ENCODE peak calls at places on chromosomes 2 and 18, in nine cellular contexts. X is neural progenitor cell; O is GM23248; E is stimulated activated CD8-positive, alpha-beta memory T cell treated with anti-CD3 and anti-CD28 coated beads, Interleukin-7, amount 100 ng/mL, for 1 hour; V is MV-4-11; D is hippocampal formation; I is nucleus accumbens; U is left ventricle myocardium inferior; T is brain microvascular endothelial cell. Z is an unnamed sample.

GRCh38 chr2:65177754-65178442 is 48.0 kb upstream of the RAB1A start:
- DNase-seq in X (no peak), O (no peak), E (no peak), V (peak; percentile 71), D (no peak), I (no peak), U (no peak), T (no peak), Z (no peak)

GRCh38 chr2:127580167-127581049 is 44.9 kb downstream of the MYO7B start:
- DNase-seq in X (no peak), O (no peak), E (no peak), V (peak; percentile 80), D (no peak), I (no peak), U (no peak), T (no peak), Z (peak; percentile 14)

GRCh38 chr2:85111819-85112281 is 21.3 kb upstream of the TCF7L1 start:
- DNase-seq in X (no peak), O (peak; percentile 87), E (no peak), V (no peak), D (no peak), I (no peak), U (no peak), T (no peak), Z (no peak)

GRCh38 chr18:46632401-46633089 is 24.5 kb downstream of the LOXHD1 start:
- DNase-seq in X (no peak), O (peak; percentile 59), E (no peak), V (no peak), D (peak; percentile 7), I (no peak), U (no peak), T (no peak), Z (no peak)

GRCh38 chr2:105248316-105249070 is 7.0 kb downstream of the GPR45 start:
- DNase-seq in X (no peak), O (peak; percentile 13), E (no peak), V (no peak), D (no peak), I (no peak), U (no peak), T (no peak), Z (no peak)

GRCh38 chr2:73037947-73038585 is 33.4 kb downstream of the SFXN5 start:
- DNase-seq in X (no peak), O (no peak), E (no peak), V (no peak), D (no peak), I (no peak), U (no peak), T (no peak), Z (no peak)

GRCh38 chr18:46623541-46623940 is 33.5 kb downstream of the LOXHD1 start:
- DNase-seq in X (no peak), O (peak; percentile 25), E (no peak), V (no peak), D (peak; percentile 19), I (no peak), U (peak; percentile 27), T (no peak), Z (no peak)

GRCh38 chr2:128306931-128307460 is 11.7 kb downstream of the HS6ST1 start:
- DNase-seq in X (no peak), O (no peak), E (no peak), V (no peak), D (no peak), I (no peak), U (peak; percentile 11), T (no peak), Z (no peak)

GRCh38 chr2:234044157-234044556 is 6.3 kb upstream of the SPP2 start:
- DNase-seq in X (no peak), O (peak; percentile 75), E (no peak), V (no peak), D (no peak), I (no peak), U (no peak), T (no peak), Z (no peak)

GRCh38 chr2:218168635-218169462 is 2.1 kb upstream of the CXCR1 start:
- DNase-seq in X (peak; percentile 73), O (peak; percentile 46), E (peak; percentile 55), V (no peak), D (peak; percentile 5), I (no peak), U (peak; percentile 29), T (peak; percentile 26), Z (peak; percentile 73)

Z was measured in D341Med.